ENCODE peak calls at places on chromosomes 6 and 20, in four cellular contexts. U is heart right ventricle, X is heart left ventricle, J is hepatocyte. S is an unnamed sample.

GRCh38 chr20:53735536-53736050 is 142.0 kb upstream of the ZNF217 start:
- DNase-seq in U (no peak), X (no peak), J (peak; percentile 74), S (peak; percentile 68)

GRCh38 chr6:151141685-151142084 is 98.1 kb upstream of the AKAP12 start:
- DNase-seq in U (peak; percentile 50), X (peak; percentile 39), J (peak; percentile 48), S (no peak)

GRCh38 chr20:33862709-33863403 is 51.7 kb downstream of the CHMP4B start:
- DNase-seq in U (peak; percentile 47), X (peak; percentile 33), J (peak; percentile 85), S (peak; percentile 79)

GRCh38 chr6:133855599-133855972 is 33.3 kb upstream of the TCF21 start:
- DNase-seq in U (no peak), X (no peak), J (no peak), S (no peak)

GRCh38 chr20:57308451-57309410 is 20.9 kb upstream of the SPO11 start:
- DNase-seq in U (no peak), X (no peak), J (no peak), S (no peak)

GRCh38 chr6:66481216-66481615 is 774.2 kb upstream of the EYS start:
- DNase-seq in U (no peak), X (no peak), J (no peak), S (no peak)

GRCh38 chr6:42020967-42021366 is 29.4 kb upstream of the TAF8 start:
- DNase-seq in U (no peak), X (no peak), J (no peak), S (no peak)

GRCh38 chr6:27924179-27924578 is 12.0 kb upstream of the OR2B2 start:
- DNase-seq in U (no peak), X (no peak), J (no peak), S (no peak)

GRCh38 chr6:170135821-170136471 is 154.9 kb downstream of the DLL1 start:
- DNase-seq in U (no peak), X (no peak), J (no peak), S (no peak)

GRCh38 chr6:4564746-4565145 is 211.5 kb upstream of the CDYL start:
- DNase-seq in U (no peak), X (no peak), J (no peak), S (no peak)

GRCh38 chr6:135162678-135163439 is 18.2 kb upstream of the MYB start:
- DNase-seq in U (no peak), X (no peak), J (peak; percentile 8), S (peak; percentile 67)

GRCh38 chr6:110511401-110511800 is 35.0 kb upstream of the SLC22A16 start:
- DNase-seq in U (no peak), X (no peak), J (no peak), S (no peak)

GRCh38 chr6:132937466-132937906 is 123.1 kb downstream of the RPS12 start:
- DNase-seq in U (peak; percentile 12), X (no peak), J (peak; percentile 77), S (peak; percentile 59)

GRCh38 chr6:47733879-47734558 is 35.6 kb downstream of the ADGRF4 start:
- DNase-seq in U (peak; percentile 11), X (no peak), J (peak; percentile 39), S (no peak)

GRCh38 chr6:134948142-134948541 is 1.8 kb downstream of the ALDH8A1 start:
- DNase-seq in U (no peak), X (no peak), J (no peak), S (no peak)

GRCh38 chr20:8116067-8116811 is 15.8 kb upstream of the PLCB1 start:
- DNase-seq in U (no peak), X (no peak), J (no peak), S (no peak)

GRCh38 chr6:149335924-149336323 is 18.4 kb downstream of the TAB2 start:
- DNase-seq in U (no peak), X (no peak), J (peak; percentile 19), S (no peak)

GRCh38 chr6:40695750-40696415 is 108.7 kb upstream of the LRFN2 start:
- DNase-seq in U (no peak), X (no peak), J (no peak), S (no peak)

GRCh38 chr6:90175627-90176538 is 120.8 kb downstream of the BACH2 start:
- DNase-seq in U (no peak), X (no peak), J (no peak), S (no peak)

GRCh38 chr6:121394151-121394550 is 41.3 kb upstream of the GJA1 start:
- DNase-seq in U (no peak), X (no peak), J (no peak), S (no peak)

GRCh38 chr6:111692327-111693164 is 86.9 kb upstream of the TRAF3IP2 start:
- DNase-seq in U (peak; percentile 62), X (peak; percentile 62), J (peak; percentile 56), S (no peak)

GRCh38 chr20:57618091-57618765 is 2.0 kb downstream of the ZBP1 start:
- DNase-seq in U (no peak), X (no peak), J (peak; percentile 39), S (no peak)

GRCh38 chr20:535958-536357 is 7.6 kb downstream of the CSNK2A1 start:
- DNase-seq in U (no peak), X (no peak), J (peak; percentile 45), S (no peak)

GRCh38 chr6:133894795-133895401 is 6.0 kb downstream of the TCF21 start:
- DNase-seq in U (peak; percentile 62), X (peak; percentile 69), J (peak; percentile 76), S (no peak)

GRCh38 chr6:26351544-26351953 is 13.4 kb upstream of the BTN3A2 start:
- DNase-seq in U (no peak), X (no peak), J (peak; percentile 52), S (peak; percentile 33)

GRCh38 chr20:1928782-1929181 is 33.6 kb downstream of the SIRPA start:
- DNase-seq in U (no peak), X (no peak), J (no peak), S (no peak)
- H3K27ac ChIP-seq in U (no peak overlapping the region), X (no peak overlapping the region), J (no peak overlapping the region), S (no peak overlapping the region)

DNA sequence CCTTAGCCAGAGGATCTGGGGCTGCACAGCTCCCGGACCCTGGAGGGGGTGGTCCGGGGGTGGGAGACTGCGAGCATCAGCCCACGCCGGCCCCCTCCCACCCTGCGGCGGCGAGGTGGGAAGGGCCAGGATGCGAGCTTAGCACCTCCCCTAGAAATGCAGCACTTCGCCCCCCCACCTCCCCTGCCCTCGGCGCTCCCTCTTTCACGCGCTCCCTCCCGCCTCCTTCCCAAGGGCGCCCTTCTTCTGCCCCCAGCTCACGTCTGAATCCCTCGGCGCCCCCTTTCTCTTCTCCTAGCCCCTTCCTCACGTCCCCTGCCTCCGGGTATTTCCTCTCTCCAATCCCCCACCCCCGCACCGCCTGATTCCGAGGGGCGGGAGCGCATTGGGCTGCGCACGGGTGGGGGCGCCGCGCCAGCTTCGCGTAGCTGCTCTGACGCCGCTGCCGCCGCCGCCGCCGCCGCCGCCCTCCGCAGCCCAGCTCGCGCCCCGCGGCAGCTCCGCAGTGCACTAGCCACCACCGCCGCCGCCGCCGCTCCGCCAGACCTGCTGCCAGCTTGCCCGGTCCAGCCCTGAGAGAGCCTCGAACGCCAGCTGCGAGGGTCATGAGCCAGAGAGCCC is at the start of gene SLC32A1:
- DNase-seq in U (no peak), X (no peak), J (peak; percentile 34), S (peak; percentile 28)
- H3K4me3 ChIP-seq in U (no peak within 1 kb of the TSS), X (no peak within 1 kb of the TSS), J (no peak within 1 kb of the TSS), S (peak within 1 kb of the TSS; percentile 27)

DNA sequence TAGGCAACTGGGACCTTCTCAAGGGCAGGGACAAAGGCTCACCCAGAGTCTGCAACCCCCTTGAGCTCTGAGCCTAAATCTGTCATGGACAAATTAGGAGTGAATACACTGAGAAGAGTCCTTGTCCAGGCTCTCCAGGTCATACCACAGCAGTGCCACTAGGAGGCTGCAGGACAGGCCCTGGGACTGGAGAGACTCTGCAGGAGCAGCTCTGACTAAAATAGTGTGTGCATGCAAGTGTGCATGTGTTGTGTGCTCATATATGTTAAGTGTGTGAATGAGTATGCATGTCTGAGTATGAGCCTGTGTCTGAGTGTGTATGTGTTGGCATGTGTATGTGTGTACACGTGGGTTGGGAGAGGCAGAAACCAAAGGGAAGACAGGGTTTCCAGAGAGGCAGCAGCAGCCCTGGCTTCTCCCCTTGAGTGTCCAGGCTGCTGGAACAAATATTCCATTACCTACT is 27.1 kb downstream of the MRPL14 start:
- DNase-seq in U (peak; percentile 30), X (no peak), J (peak; percentile 62), S (peak; percentile 71)
- TF ChIP-seq CTCF in U (peak; percentile 65), X (peak; percentile 56), J (peak; percentile 50), S (peak; percentile 90)

GRCh38 chr20:22536956-22537756 is 47.2 kb downstream of the FOXA2 start:
- DNase-seq in U (no peak), X (no peak), J (no peak), S (no peak)

GRCh38 chr20:22546344-22546743 is 38.0 kb downstream of the FOXA2 start:
- DNase-seq in U (no peak), X (no peak), J (no peak), S (no peak)

GRCh38 chr20:22544462-22544861 is 39.9 kb downstream of the FOXA2 start:
- DNase-seq in U (no peak), X (no peak), J (no peak), S (no peak)

GRCh38 chr20:22545045-22545444 is 39.3 kb downstream of the FOXA2 start:
- DNase-seq in U (no peak), X (no peak), J (no peak), S (no peak)

DNA sequence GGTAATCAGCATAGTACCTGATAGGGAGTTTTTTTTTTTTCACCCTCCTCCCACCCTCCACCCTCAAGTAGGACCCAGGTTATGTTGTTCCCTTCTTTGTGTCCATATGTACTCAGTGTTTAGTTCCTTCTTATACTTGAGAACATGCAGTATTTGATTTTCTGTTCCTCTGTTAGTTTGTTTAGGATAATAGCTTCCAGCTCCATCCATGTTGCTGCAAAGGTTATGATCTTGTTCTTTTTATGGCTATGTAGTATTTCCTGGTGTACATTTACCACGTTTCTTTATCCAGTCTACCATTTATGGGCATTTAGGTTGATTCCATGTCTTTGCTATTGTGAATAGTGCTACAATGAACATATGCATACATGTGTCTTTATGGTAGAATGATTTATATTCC is 41.9 kb downstream of the FOXA2 start:
- DNase-seq in U (no peak), X (no peak), J (no peak), S (no peak)
- H3K27ac ChIP-seq in U (no peak overlapping the region), X (no peak overlapping the region), J (no peak overlapping the region), S (no peak overlapping the region)

GRCh38 chr20:31661625-31662371 is 24.1 kb downstream of the COX4I2 start:
- DNase-seq in U (peak; percentile 83), X (peak; percentile 86), J (peak; percentile 92), S (peak; percentile 77)
- H3K4me3 ChIP-seq in U (peak overlapping the region; percentile 30), X (peak overlapping the region; percentile 58), J (peak overlapping the region; percentile 23), S (peak overlapping the region; percentile 32)

GRCh38 chr20:40705413-40705812 is 16.4 kb upstream of the MAFB start:
- DNase-seq in U (no peak), X (no peak), J (no peak), S (no peak)

GRCh38 chr20:40704828-40705227 is 15.8 kb upstream of the MAFB start:
- DNase-seq in U (no peak), X (no peak), J (no peak), S (no peak)

GRCh38 chr20:40710608-40711007 is 21.6 kb upstream of the MAFB start:
- DNase-seq in U (no peak), X (no peak), J (no peak), S (no peak)

GRCh38 chr20:40703981-40704530 is 15.0 kb upstream of the MAFB start:
- DNase-seq in U (no peak), X (no peak), J (no peak), S (no peak)

GRCh38 chr20:40706977-40707582 is 18.0 kb upstream of the MAFB start:
- DNase-seq in U (no peak), X (no peak), J (peak; percentile 74), S (no peak)
- TF ChIP-seq CTCF in U (no peak), X (no peak), J (peak; percentile 26), S (no peak)

S was measured in WERI-Rb-1.